ENCODE peak calls at places on chromosomes 5 and 9, in four cellular contexts. W, M, Y and D are unnamed samples.

GRCh38 chr5:150271923-150272322 is 17.6 kb downstream of the CAMK2A start:
- DNase-seq in Y (no peak), W (no peak), M (no peak), D (no peak)

GRCh38 chr5:56816546-56817081 is 1.3 kb downstream of the MAP3K1 start:
- DNase-seq in M (peak), W (peak), Y (peak), D (peak)

GRCh38 chr9:101468116-101468515 is 32.5 kb upstream of the ALDOB start:
- DNase-seq in M (no peak), Y (no peak), W (no peak), D (no peak)

GRCh38 chr9:128702949-128703615 is 779 bp downstream of the PKN3 start:
- DNase-seq in Y (peak), W (no peak), M (no peak), D (no peak)

GRCh38 chr9:135116371-135116770 is 28.9 kb downstream of the OLFM1 start:
- DNase-seq in M (no peak), Y (no peak), W (no peak), D (no peak)

GRCh38 chr5:65803699-65804426 is 81.9 kb downstream of the NLN start:
- DNase-seq in W (no peak), Y (no peak), M (no peak), D (no peak)

GRCh38 chr9:88781500-88782391 is 209.5 kb upstream of the S1PR3 start:
- DNase-seq in W (peak), Y (no peak), M (peak), D (no peak)

GRCh38 chr5:155116456-155117251 is 103.1 kb downstream of the KIF4B start:
- DNase-seq in Y (no peak), M (no peak), W (no peak), D (no peak)

DNA sequence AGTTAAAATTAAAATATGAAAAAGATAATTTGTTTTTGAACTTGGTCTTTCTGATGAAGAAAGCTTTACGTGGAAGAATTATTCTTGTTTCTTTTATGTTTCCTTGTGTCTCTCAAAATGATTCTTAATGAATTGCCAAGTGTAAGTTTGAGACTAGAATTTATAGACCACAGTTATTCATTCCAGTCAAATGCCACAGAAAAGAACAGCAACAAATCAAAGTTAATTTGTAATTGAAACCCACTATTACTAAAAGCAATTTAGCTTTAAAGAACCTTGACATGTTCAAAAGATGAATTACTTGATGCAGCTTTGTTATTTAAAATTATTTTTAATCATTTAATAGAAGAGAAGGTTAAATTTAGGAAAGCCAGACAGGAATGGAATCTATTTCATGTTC is 1277.7 kb upstream of the NUDT12 start:
- DNase-seq in M (no peak), W (no peak), Y (no peak), D (no peak)
- H3K27ac ChIP-seq in M (no peak), W (no peak), Y (no peak), D (no peak)

DNA sequence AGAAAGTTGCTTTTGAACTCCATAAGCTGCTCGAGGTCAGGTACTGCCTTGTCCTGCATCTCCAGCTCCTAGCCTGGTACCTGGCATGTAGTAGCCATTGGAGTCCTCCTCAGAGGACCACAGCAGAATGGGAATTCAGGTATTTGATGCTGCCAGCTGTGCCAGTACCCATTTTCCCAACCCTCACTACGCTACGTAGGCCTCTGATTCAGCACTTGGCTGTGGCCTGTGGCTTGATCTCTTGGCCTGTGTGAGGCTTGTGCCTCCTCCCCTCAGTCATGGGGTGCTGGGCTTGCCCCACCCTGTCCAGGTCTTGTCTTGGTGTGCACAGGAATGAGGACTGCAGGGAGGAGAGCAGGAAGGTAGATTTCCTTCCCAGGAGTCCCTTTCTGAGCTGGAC is 11.8 kb downstream of the OTULIN start:
- DNase-seq in M (no peak), Y (no peak), W (peak), D (no peak)
- H3K27ac ChIP-seq in M (peak), Y (peak), W (no peak), D (peak)

GRCh38 chr5:92969191-92969780 is 611.7 kb downstream of the NR2F1-AS1 start:
- DNase-seq in W (no peak), Y (no peak), M (no peak), D (no peak)
- H3K27ac ChIP-seq in W (no peak), Y (no peak), M (no peak), D (no peak)

DNA sequence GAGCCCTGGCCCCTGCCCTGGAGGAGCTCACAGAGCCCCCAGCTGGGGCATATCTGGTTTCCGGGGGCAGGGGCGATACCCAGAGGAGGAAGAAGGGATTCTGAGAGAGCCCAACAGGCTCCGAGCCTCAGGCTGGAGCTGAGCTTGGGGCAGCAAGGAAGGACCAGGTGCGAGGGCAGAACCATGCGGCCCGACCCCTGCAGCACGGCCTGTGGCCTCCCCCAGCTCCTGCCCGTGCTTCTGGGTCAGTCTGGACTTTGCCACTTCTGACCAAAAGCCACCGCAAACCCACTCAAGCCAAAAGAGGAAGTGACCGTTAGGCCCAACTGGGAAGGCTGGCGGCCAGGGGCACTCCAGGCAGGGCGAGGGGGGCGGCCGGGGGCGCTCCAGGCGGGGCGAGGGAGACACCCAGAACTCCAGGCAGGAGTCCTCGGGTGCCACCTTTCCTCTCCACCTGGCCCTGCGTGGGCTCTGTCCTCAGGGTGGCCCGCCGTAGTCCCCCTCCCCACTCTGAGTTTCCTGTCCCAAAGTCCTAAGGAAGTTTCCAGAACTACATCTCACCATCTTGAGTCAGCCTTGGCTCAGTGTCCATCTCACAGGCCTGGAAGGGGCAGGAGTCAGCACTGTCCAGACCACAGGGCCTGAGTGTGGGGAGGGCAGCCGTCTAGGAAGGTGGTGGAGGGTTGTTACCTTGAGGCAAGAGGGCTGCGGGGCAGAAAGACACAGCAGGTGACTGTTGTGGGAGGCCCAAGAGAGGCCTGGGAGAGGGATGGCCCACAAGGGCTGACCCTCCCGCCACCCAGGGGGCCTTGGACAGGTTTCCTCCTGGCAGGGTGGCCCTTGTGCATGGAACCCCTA is 945 bp upstream of the LTC4S start:
- DNase-seq in W (no peak), Y (no peak), M (no peak), D (no peak)
- H3K27ac ChIP-seq in W (no peak), Y (peak), M (peak), D (peak)

DNA sequence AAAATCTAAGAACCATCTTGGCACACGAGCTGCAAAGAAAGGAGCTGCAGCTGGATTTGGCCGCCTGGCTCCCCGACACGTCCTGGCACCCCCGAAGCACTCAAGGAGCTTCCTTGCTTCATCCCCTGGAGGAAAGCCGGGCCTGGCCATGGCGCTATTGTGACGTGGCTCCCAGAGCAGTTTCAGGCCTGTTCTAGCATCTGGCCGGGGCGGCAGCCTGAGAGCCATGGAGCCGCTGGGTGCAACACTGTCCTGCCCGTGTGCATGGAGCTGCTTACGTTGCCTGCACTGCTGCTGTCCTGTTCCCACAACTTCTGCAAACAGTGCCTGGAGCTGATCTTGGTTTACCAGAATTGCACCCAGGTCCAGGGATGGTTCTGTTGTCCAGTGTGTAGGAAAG is 63.5 kb downstream of the PTPDC1 start:
- DNase-seq in M (no peak), Y (no peak), W (no peak), D (no peak)
- H3K27ac ChIP-seq in M (no peak), Y (peak), W (no peak), D (no peak)